ENCODE peak calls at places on chromosomes 11 and 22, in eight cellular contexts. R is heart left ventricle; V is heart right ventricle; P is dorsolateral prefrontal cortex; I is AG04450; L is fibroblast of lung; C is neuronal stem cell; H is CD8-positive, alpha-beta memory T cell. O is an unnamed sample.

GRCh38 chr11:2512431-2513407 is 67.9 kb downstream of the KCNQ1 start:
- DNase-seq in R (peak), V (no peak), H (no peak), P (no peak), L (no peak), I (no peak), C (no peak), O (peak)

GRCh38 chr11:119315139-119316016 is 1.6 kb downstream of the MCAM start:
- DNase-seq in H (no peak), V (peak), L (no peak), R (peak), C (no peak), P (no peak), I (no peak), O (peak)

GRCh38 chr11:100356035-100356434 is 331.1 kb upstream of the ARHGAP42 start:
- DNase-seq in V (no peak), L (no peak), I (no peak), R (no peak), C (no peak), H (no peak), P (no peak), O (no peak)

GRCh38 chr11:2085251-2086066 is 53.7 kb downstream of the IGF2 start:
- DNase-seq in I (no peak), H (peak), C (no peak), V (no peak), R (no peak), L (no peak), P (peak), O (no peak)

GRCh38 chr22:31142285-31142684 is 2.0 kb upstream of the PLA2G3 start:
- DNase-seq in R (no peak), H (no peak), C (no peak), I (no peak), P (no peak), L (no peak), V (no peak), O (no peak)

GRCh38 chr11:116513894-116514293 is 258.9 kb downstream of the BUD13 start:
- DNase-seq in I (no peak), C (peak), P (no peak), R (no peak), H (no peak), L (peak), V (peak), O (no peak)

GRCh38 chr11:100354736-100355135 is 332.4 kb upstream of the ARHGAP42 start:
- DNase-seq in R (no peak), L (no peak), V (no peak), I (no peak), C (no peak), H (no peak), P (no peak), O (no peak)

GRCh38 chr11:109851780-109852390 is 241.3 kb upstream of the ZC3H12C start:
- DNase-seq in V (no peak), L (no peak), P (no peak), C (no peak), I (no peak), H (no peak), R (no peak), O (no peak)

GRCh38 chr22:36423461-36424404 is 36.0 kb upstream of the MYH9 start:
- DNase-seq in V (no peak), R (no peak), C (no peak), I (peak), H (no peak), L (peak), P (no peak), O (no peak)

GRCh38 chr11:107576497-107577086 is 11.1 kb upstream of the ALKBH8 start:
- DNase-seq in V (peak), R (no peak), C (peak), H (peak), L (peak), P (no peak), I (no peak), O (no peak)

GRCh38 chr11:37967635-37968034 is 1369.6 kb upstream of the RAG2 start:
- DNase-seq in R (no peak), H (no peak), C (no peak), P (no peak), L (no peak), V (no peak), I (no peak), O (no peak)

GRCh38 chr22:39236321-39237275 is 8.2 kb downstream of the PDGFB start:
- DNase-seq in P (no peak), I (no peak), L (no peak), H (peak), V (peak), R (peak), C (no peak), O (peak)

GRCh38 chr22:39356464-39356863 is 6.7 kb downstream of the SYNGR1 start:
- DNase-seq in P (peak), R (no peak), H (peak), C (no peak), V (no peak), I (no peak), L (no peak), O (peak)

GRCh38 chr11:107916671-107917241 is 11.5 kb upstream of the RAB39A start:
- DNase-seq in R (no peak), V (no peak), L (peak), C (no peak), I (no peak), P (no peak), H (no peak), O (no peak)

GRCh38 chr11:84398017-84398626 is 1112.0 kb upstream of the CCDC90B start:
- DNase-seq in H (no peak), I (no peak), R (no peak), L (no peak), P (no peak), V (no peak), C (no peak), O (no peak)

GRCh38 chr22:29816128-29816527 is 21.9 kb downstream of the ASCC2 start:
- DNase-seq in P (no peak), C (no peak), H (no peak), V (peak), I (no peak), R (peak), L (peak), O (peak)

GRCh38 chr11:132734217-132734616 is 798.1 kb downstream of the OPCML start:
- DNase-seq in P (no peak), C (no peak), H (no peak), L (no peak), I (peak), V (no peak), R (no peak), O (no peak)

GRCh38 chr11:126212089-126212660 is 593 bp downstream of the FAM118B start:
- DNase-seq in C (no peak), H (no peak), R (no peak), L (peak), P (no peak), I (no peak), V (no peak), O (no peak)

GRCh38 chr11:12123177-12123576 is 12.8 kb downstream of the MICAL2 start:
- DNase-seq in L (peak), H (no peak), I (peak), R (no peak), P (no peak), C (no peak), V (no peak), O (no peak)

GRCh38 chr22:49301398-49302149 is 526.1 kb downstream of the BRD1 start:
- DNase-seq in H (peak), C (no peak), V (no peak), I (no peak), P (no peak), L (no peak), R (no peak), O (peak)

GRCh38 chr11:65442952-65443351 is 20.4 kb downstream of the NEAT1 start:
- DNase-seq in C (no peak), H (peak), P (no peak), L (no peak), I (no peak), V (no peak), R (no peak), O (no peak)
- H3K4me3 ChIP-seq in C (no peak), H (no peak), P (no peak), L (no peak), I (no peak), V (no peak), R (no peak), O (no peak)

GRCh38 chr11:57321996-57322880 is 2.5 kb downstream of the TNKS1BP1 start:
- DNase-seq in I (peak), H (no peak), L (peak), P (no peak), C (peak), V (peak), R (peak), O (peak)
- H3K27ac ChIP-seq in I (peak), H (peak), L (peak), P (peak), C (peak), V (peak), R (peak), O (peak)

DNA sequence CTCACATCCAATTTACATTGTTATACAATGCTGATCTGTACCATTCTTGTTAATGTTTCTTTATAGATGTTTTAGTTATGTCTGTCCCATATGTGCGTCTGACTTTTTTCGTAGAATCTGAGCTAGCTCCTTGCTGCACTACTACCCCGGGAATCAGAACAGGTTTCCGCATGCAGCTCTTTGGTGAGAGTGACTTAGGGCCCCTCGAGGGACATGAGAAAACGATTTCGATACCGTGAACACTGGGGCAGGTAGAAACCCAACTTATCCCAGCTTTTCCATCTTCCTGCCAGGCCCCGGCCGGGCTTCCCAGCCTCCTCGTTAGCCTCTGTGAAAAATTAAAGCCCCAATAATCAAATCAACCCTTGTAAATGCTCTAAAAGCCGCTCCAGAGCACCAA is 23.4 kb upstream of the PKNOX2 start:
- DNase-seq in H (no peak), V (no peak), R (no peak), P (no peak), L (no peak), C (no peak), I (no peak), O (no peak)
- H3K4me3 ChIP-seq in H (no peak), V (no peak), R (no peak), P (no peak), L (no peak), C (no peak), I (no peak), O (no peak)

DNA sequence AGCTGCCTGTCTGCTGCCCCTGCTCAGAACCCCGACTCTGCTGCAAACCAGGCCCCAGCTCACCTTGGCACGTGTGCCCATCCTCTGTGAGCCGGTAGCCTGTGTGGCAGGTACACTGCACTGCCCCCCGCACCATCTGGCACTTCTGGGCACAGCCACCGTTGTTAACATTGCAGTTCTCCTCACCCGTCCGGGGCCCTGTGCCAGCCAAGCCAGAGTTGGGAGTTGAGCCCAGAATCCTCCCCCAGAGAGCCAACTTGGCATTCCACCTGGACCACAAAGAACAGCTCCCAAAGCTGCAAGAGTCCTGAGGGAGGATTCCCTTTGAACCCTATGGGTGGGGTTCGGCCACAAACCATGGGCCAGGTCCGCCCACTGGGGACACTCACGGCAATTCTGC is 22.5 kb downstream of the LRP4 start:
- DNase-seq in P (peak), L (no peak), C (no peak), V (peak), R (peak), I (no peak), H (no peak), O (peak)
- H3K27ac ChIP-seq in P (peak), L (no peak), C (no peak), V (peak), R (no peak), I (no peak), H (no peak), O (no peak)